ENCODE peak calls at places on chromosomes 11 and 22, in nine cellular contexts. Y is BJ; R is mesothelial cell of epicardium; Q is IMR-90; K is natural killer cell; T is GM12865; M is thyroid gland; G is brain microvascular endothelial cell; W is CD4-positive, alpha-beta T cell. B is an unnamed sample.

GRCh38 chr11:131242616-131243015 is 127.8 kb upstream of the NTM start:
- DNase-seq in T (no peak), M (no peak), G (no peak), Q (no peak), Y (no peak), W (no peak), R (no peak), K (no peak), B (no peak)

GRCh38 chr11:67397986-67398660 is 3.5 kb downstream of the PPP1CA start:
- DNase-seq in K (no peak), R (no peak), T (no peak), Y (no peak), W (no peak), Q (no peak), M (no peak), G (no peak), B (no peak)

GRCh38 chr22:39135092-39135896 is 17.2 kb downstream of the CBX7 start:
- DNase-seq in K (no peak), M (peak), Y (no peak), Q (no peak), G (peak), T (peak), W (peak), R (no peak), B (peak)

GRCh38 chr22:23777776-23778575 is 5.3 kb downstream of the MMP11 start:
- DNase-seq in K (no peak), Q (peak), Y (no peak), R (no peak), W (no peak), M (no peak), G (no peak), T (no peak), B (no peak)

GRCh38 chr11:102341844-102342318 is 5.1 kb upstream of the BIRC2 start:
- DNase-seq in T (peak), G (peak), R (peak), M (peak), W (peak), Q (peak), Y (no peak), K (peak), B (peak)

GRCh38 chr11:27514076-27514475 is 7.5 kb upstream of the LIN7C start:
- DNase-seq in G (no peak), M (no peak), T (no peak), K (no peak), Q (no peak), R (no peak), W (no peak), Y (no peak), B (no peak)

GRCh38 chr22:19203839-19204238 is 25.3 kb upstream of the SLC25A1 start:
- DNase-seq in K (no peak), T (no peak), M (no peak), G (no peak), R (no peak), Y (no peak), W (no peak), Q (no peak), B (no peak)

GRCh38 chr11:47979378-47980092 is 824 bp upstream of the PTPRJ start:
- DNase-seq in Q (no peak), R (no peak), M (peak), W (no peak), T (no peak), K (no peak), G (no peak), Y (no peak), B (no peak)

GRCh38 chr11:119166368-119167076 is 2.0 kb upstream of the NLRX1 start:
- DNase-seq in Q (peak), M (peak), W (no peak), T (no peak), R (no peak), G (peak), Y (no peak), K (no peak), B (no peak)

GRCh38 chr11:120819437-120819836 is 204.5 kb upstream of the TBCEL start:
- DNase-seq in Q (no peak), Y (no peak), G (no peak), R (no peak), T (no peak), M (no peak), K (no peak), W (no peak), B (no peak)

GRCh38 chr11:108112059-108112458 is 9.3 kb upstream of the ACAT1 start:
- DNase-seq in Q (peak), G (peak), Y (no peak), M (no peak), R (no peak), W (no peak), T (no peak), K (no peak), B (no peak)

GRCh38 chr11:66641834-66642233 is 3.3 kb downstream of the RBM4 start:
- DNase-seq in R (no peak), T (no peak), Y (no peak), G (no peak), K (no peak), W (no peak), Q (no peak), M (peak), B (no peak)

GRCh38 chr11:11857769-11858168 is 16.0 kb downstream of the USP47 start:
- DNase-seq in R (no peak), M (no peak), K (no peak), Y (no peak), Q (no peak), G (no peak), T (no peak), W (no peak), B (no peak)

GRCh38 chr11:72711141-72711540 is 36.9 kb upstream of the PDE2A start:
- DNase-seq in R (no peak), G (no peak), M (no peak), W (no peak), K (no peak), Y (no peak), T (no peak), Q (no peak), B (no peak)

GRCh38 chr11:62536301-62536957 is 10.2 kb downstream of the AHNAK start:
- DNase-seq in R (no peak), Q (no peak), T (no peak), K (no peak), G (no peak), M (no peak), W (no peak), Y (no peak), B (no peak)

GRCh38 chr22:26606611-26607010 is 11.2 kb downstream of the CRYBB1 start:
- DNase-seq in Y (no peak), M (no peak), R (no peak), W (no peak), G (peak), Q (peak), T (no peak), K (no peak), B (no peak)

GRCh38 chr11:134659882-134660281 is 247.8 kb upstream of the B3GAT1 start:
- DNase-seq in W (no peak), T (no peak), G (no peak), Y (no peak), Q (no peak), K (no peak), R (no peak), M (no peak), B (no peak)

GRCh38 chr22:22469527-22469926 is 39.0 kb downstream of the ZNF280B start:
- DNase-seq in W (no peak), M (no peak), T (no peak), K (no peak), Q (no peak), R (no peak), Y (no peak), G (no peak), B (no peak)

GRCh38 chr11:111730871-111731591 is 35.2 kb downstream of the PPP2R1B start:
- DNase-seq in G (peak), T (no peak), Y (no peak), W (no peak), R (no peak), Q (no peak), M (peak), K (no peak), B (no peak)

GRCh38 chr11:125935056-125935455 is 10.8 kb upstream of the VSIG10L2 start:
- DNase-seq in Q (no peak), G (no peak), W (no peak), T (no peak), Y (no peak), K (no peak), R (no peak), M (no peak), B (no peak)
- TF ChIP-seq CTCF in Q (no peak), G (peak), W (no peak), T (no peak), Y (no peak), K (no peak), R (no peak), M (no peak), B (no peak)

DNA sequence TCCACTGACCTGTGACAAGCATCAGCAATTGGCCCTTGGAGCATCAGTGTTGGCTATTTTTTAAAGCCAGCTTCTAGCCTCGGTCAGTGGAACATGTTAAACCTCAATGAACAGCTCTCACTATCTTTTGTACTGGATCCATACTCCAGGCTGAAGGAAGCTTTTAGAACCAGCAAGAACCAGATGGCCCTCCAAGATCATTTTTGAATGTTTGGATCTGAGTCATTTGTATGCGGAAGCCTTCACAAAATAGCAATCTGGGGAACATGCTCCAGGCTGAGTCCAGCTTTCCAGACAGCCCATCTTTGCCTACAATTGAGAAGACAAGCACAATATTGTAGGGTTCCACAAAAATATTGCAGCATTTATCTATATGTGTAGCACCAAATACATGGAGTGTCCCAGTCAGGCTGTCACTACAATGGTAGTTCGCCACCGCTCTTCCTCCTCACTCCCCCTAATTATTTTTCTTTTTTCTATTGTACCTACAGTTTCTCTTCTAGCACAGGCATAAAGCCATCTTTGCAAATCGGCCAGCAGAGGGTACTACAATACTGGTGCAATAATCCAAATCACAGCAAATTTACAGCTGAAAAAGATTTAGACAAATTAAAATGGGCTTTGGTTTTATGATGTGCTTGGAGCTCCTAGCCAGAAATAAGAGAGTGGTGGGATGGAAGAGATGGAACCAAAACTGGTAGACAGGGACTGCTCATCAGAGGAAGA is 177.4 kb upstream of the BLID start:
- DNase-seq in W (no peak), R (no peak), Y (no peak), T (no peak), K (no peak), Q (peak), G (peak), M (peak), B (no peak)
- TF ChIP-seq CTCF in W (no peak), R (no peak), Y (peak), T (no peak), K (no peak), Q (peak), G (peak), M (no peak), B (no peak)

DNA sequence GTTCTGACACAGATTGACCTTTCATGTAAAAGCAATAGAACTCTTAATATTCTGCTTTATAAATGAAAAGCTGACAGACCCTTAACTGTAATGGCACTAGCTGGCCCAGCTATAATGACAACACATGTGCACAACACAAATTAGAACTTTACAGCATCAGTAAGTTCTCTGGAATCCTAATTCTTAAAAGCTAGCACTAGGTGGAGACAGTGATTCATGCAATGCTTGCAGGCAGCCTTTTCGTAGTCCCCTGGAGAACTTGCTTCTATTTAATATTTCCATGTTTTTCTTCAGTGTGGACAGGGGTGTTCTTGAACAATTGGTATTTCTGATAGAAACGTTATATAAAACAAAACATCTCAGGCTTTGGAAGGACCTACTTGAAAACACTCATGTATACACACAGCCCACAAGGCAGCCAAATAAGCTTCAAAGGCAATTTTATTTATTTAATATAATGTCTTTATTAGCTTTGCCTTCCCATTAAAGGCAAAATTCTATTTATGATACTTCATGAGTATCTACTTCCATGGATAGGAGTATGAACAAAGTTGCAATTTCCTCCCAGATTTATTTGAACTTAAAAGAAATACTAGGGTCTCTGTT is 374.3 kb upstream of the MPPED2 start:
- DNase-seq in Q (peak), G (peak), R (no peak), K (no peak), M (no peak), W (no peak), Y (no peak), T (peak), B (no peak)
- TF ChIP-seq CTCF in Q (peak), G (peak), R (peak), K (no peak), M (no peak), W (no peak), Y (peak), T (peak), B (peak)

GRCh38 chr11:77820565-77821348 is at the start of the genes AAMDC and RSF1:
- DNase-seq in R (peak), M (peak), W (peak), T (peak), G (peak), K (peak), Y (peak), Q (peak), B (peak)
- TF ChIP-seq CTCF in R (peak), M (no peak), W (peak), T (peak), G (peak), K (peak), Y (peak), Q (peak), B (peak)

GRCh38 chr11:839875-840617 is 2.3 kb downstream of the POLR2L start:
- DNase-seq in Y (no peak), K (no peak), W (no peak), M (no peak), R (no peak), T (no peak), Q (no peak), G (no peak), B (no peak)
- TF ChIP-seq CTCF in Y (peak), K (no peak), W (no peak), M (no peak), R (no peak), T (peak), Q (peak), G (peak), B (peak)

GRCh38 chr11:63747006-63747405 is 21.6 kb downstream of the ZFTA start:
- DNase-seq in K (no peak), Q (peak), G (no peak), M (no peak), T (no peak), Y (no peak), W (no peak), R (no peak), B (no peak)

GRCh38 chr11:63749624-63750023 is 19.0 kb downstream of the ZFTA start:
- DNase-seq in R (no peak), M (no peak), K (no peak), T (no peak), Q (no peak), Y (no peak), W (no peak), G (no peak), B (no peak)

DNA sequence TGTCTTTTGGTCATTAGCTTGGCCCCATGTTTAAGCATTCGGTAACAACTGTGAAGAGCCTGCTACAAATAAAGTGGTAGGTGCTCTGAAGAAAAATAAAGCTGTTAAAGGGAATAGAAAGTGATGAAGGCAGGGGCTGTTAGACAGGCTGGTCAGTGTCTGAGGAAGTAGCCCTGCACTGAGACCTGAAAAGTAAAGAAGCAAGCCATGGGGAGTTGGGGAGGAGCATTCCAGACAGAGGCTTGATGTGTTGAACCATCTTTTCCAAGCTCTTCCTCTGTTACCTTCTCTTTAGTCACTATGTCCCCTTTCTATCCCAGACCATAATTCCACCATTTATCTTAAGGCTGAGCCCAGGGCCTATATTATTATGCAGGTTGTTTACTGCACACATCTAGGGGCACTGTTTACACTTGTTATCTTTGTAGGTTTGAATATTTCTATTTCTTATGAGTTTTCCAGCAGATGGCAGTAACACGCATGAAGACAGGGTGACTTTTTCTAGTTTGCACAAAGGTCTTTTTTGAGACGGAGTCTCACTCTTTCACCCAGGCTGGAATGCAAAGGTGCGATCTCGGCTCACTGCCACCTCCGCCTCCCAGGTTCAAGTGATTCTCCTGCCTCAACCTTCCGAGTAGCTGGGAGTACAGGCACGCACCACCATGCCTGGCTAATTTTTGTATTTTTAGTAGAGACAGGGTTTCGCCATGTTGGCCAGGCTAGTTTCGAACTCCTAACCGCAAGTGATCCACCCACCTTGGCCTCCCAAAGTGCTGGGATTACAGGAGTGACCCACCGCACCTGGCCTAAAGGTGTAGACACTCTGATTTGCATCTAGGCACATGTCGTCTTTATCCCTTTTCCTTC is 23.0 kb downstream of the ZFTA start:
- DNase-seq in G (no peak), T (no peak), M (no peak), W (no peak), K (no peak), R (no peak), Y (no peak), Q (no peak), B (no peak)
- TF ChIP-seq CTCF in G (peak), T (no peak), M (no peak), W (no peak), K (no peak), R (no peak), Y (peak), Q (no peak), B (no peak)

GRCh38 chr22:42626431-42626830 is 11.7 kb upstream of the POLDIP3 start:
- DNase-seq in T (no peak), W (no peak), Y (no peak), G (no peak), M (no peak), Q (no peak), R (no peak), K (no peak), B (no peak)

GRCh38 chr22:42626951-42627625 is 12.4 kb upstream of the POLDIP3 start:
- DNase-seq in G (no peak), Q (no peak), T (no peak), R (no peak), W (no peak), M (no peak), K (no peak), Y (no peak), B (no peak)

GRCh38 chr22:42625416-42625815 is 10.7 kb upstream of the POLDIP3 start:
- DNase-seq in G (no peak), R (no peak), K (no peak), W (no peak), M (no peak), T (no peak), Q (no peak), Y (no peak), B (no peak)

GRCh38 chr22:42630211-42630610 is 10.2 kb downstream of the ATP5MGL start:
- DNase-seq in M (no peak), G (no peak), R (no peak), T (no peak), Y (no peak), K (no peak), Q (no peak), W (no peak), B (no peak)

GRCh38 chr22:42627981-42628380 is 12.4 kb downstream of the ATP5MGL start:
- DNase-seq in T (no peak), G (no peak), R (no peak), K (no peak), M (no peak), Y (no peak), Q (no peak), W (no peak), B (no peak)
- TF ChIP-seq CTCF in T (no peak), G (no peak), R (no peak), K (no peak), M (no peak), Y (no peak), Q (no peak), W (no peak), B (no peak)

GRCh38 chr11:69211540-69212120 is 55.9 kb downstream of the SMIM38 start:
- DNase-seq in Q (no peak), W (no peak), M (no peak), R (no peak), T (no peak), K (no peak), Y (no peak), G (no peak), B (no peak)

GRCh38 chr11:69213315-69213714 is 57.6 kb downstream of the SMIM38 start:
- DNase-seq in T (peak), Y (no peak), Q (peak), W (no peak), G (no peak), K (no peak), R (no peak), M (no peak), B (no peak)

GRCh38 chr11:69213964-69214363 is 58.2 kb downstream of the SMIM38 start:
- DNase-seq in Y (no peak), R (no peak), W (no peak), M (no peak), K (no peak), G (no peak), T (no peak), Q (no peak), B (peak)

GRCh38 chr11:69210660-69211035 is 54.9 kb downstream of the SMIM38 start:
- DNase-seq in Q (no peak), M (no peak), Y (no peak), T (no peak), R (no peak), K (no peak), W (no peak), G (no peak), B (no peak)

DNA sequence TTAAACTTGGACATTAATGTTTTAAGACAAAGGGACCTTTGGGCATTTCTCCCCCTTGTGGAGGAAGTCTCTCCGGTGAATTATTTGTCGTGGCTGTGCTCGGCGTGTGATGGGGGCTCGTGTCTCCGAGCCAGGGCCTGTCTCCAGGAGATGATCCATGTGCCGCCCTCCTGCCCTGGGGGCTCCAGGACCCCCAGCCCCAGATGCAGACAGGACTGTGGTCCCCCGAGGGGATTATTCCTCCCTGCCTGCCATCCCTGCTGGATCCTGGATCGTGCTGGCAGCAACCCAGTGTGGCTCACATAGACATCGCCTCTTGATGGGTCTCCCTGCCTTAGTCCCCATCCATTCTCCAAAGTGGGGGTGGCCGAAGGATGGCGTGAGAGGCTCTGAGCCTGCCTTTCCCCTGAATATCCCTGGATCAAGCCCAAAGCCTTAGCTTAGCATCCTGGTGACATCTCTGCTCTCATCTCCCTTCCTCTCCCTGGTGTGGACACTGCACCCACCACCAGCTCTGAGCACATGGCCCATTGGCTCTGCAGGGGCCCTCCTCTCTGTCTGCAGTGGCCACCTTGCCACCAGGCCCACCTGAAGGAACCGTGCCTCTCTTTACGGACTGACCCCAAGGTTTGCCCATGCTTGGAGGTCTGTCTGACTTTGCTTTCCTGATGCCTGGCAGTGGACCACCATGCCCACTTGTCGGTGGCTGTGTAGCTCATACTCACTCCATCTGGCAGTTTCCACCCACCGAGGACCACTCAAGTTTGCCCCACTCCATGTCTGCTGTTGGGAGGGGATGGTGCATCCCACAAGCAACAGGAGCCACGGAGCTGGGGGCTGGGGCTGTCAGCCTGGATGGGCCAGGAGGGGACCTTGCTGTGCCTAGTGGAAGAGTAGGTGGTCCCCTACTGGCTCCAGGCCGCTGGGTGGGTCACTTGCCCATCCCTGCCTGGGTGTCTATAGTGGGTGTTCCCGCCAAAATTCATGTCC is 56.7 kb downstream of the SMIM38 start:
- DNase-seq in K (no peak), T (no peak), W (no peak), G (no peak), M (no peak), Y (no peak), R (no peak), Q (no peak), B (no peak)
- TF ChIP-seq CTCF in K (no peak), T (no peak), W (no peak), G (peak), M (no peak), Y (peak), R (no peak), Q (peak), B (peak)

B was measured in progenitor cell of endocrine pancreas.